ENCODE peak calls at places on chromosomes 5 and 9, in nine cellular contexts. O is IMR-90, B is stomach, C is fibroblast of lung, F is uterus, H is left lung, Z is lung, R is heart right ventricle, Q is cardiac muscle cell. D is an unnamed sample. For H3K27me3, the result is how much of the 10 kb centered on the place peaks cover.

GRCh38 chr5:34658023-34658422 is 1.9 kb downstream of the RAI14 start:
- DNase-seq in B (no peak), C (no peak), F (no peak), R (no peak), Q (peak), O (peak), Z (no peak), H (no peak), D (no peak)

GRCh38 chr9:69809304-69809863 is 11.2 kb upstream of the CFAP95 start:
- DNase-seq in C (peak), R (no peak), Q (peak), O (peak), Z (no peak), H (no peak), F (no peak), B (no peak), D (no peak)

GRCh38 chr5:143657814-143658395 is 154.1 kb upstream of the HMHB1 start:
- DNase-seq in O (no peak), C (peak), Q (no peak), Z (no peak), F (no peak), H (no peak), R (no peak), B (no peak), D (no peak)

GRCh38 chr9:128657344-128657704 is 677 bp upstream of the DYNC2I2 start:
- DNase-seq in C (no peak), F (no peak), Q (no peak), B (no peak), Z (no peak), O (no peak), H (no peak), R (no peak), D (no peak)

GRCh38 chr5:7261049-7261448 is 134.9 kb upstream of the ADCY2 start:
- DNase-seq in H (no peak), F (no peak), Z (no peak), R (no peak), B (no peak), O (no peak), C (peak), Q (peak), D (no peak)

GRCh38 chr9:5582835-5583195 is 46.1 kb upstream of the RIC1 start:
- DNase-seq in Z (no peak), H (no peak), C (peak), O (peak), Q (peak), F (no peak), B (no peak), R (no peak), D (peak)

GRCh38 chr5:147346006-147346561 is 111.3 kb downstream of the STK32A start:
- DNase-seq in F (no peak), O (no peak), B (no peak), Z (no peak), Q (no peak), R (no peak), H (no peak), C (no peak), D (no peak)

GRCh38 chr9:35267716-35268115 is 105.9 kb downstream of the UNC13B start:
- DNase-seq in Z (no peak), R (no peak), H (no peak), O (peak), Q (peak), B (no peak), C (no peak), F (no peak), D (no peak)

GRCh38 chr5:142618125-142618524 is 67.8 kb downstream of the FGF1 start:
- DNase-seq in F (no peak), C (peak), Z (no peak), B (no peak), H (no peak), R (no peak), Q (peak), O (peak), D (no peak)

GRCh38 chr9:123678038-123678877 is 251.7 kb downstream of the DENND1A start:
- DNase-seq in B (peak), C (no peak), O (peak), Q (peak), R (no peak), H (no peak), F (no peak), Z (no peak), D (no peak)

GRCh38 chr5:64509798-64510197 is 4.0 kb downstream of the RGS7BP start:
- DNase-seq in Q (no peak), Z (no peak), B (no peak), R (no peak), F (no peak), C (no peak), O (no peak), H (no peak), D (no peak)

GRCh38 chr5:65923339-65923738 is 3.0 kb upstream of the ERBIN start:
- DNase-seq in R (no peak), B (no peak), Z (no peak), F (no peak), C (no peak), H (no peak), O (no peak), Q (no peak), D (no peak)

GRCh38 chr5:76544268-76544926 is 78.8 kb downstream of the F2RL2 start:
- DNase-seq in O (peak), Q (peak), C (peak), H (no peak), Z (no peak), F (no peak), R (no peak), B (peak), D (no peak)

GRCh38 chr5:86909896-86910295 is 292.2 kb downstream of the COX7C start:
- DNase-seq in B (no peak), F (no peak), R (no peak), C (peak), Z (no peak), O (peak), H (no peak), Q (peak), D (no peak)

GRCh38 chr9:132411091-132411508 is 1.1 kb downstream of the CFAP77 start:
- DNase-seq in Z (peak), R (peak), H (no peak), B (peak), O (peak), C (peak), F (no peak), Q (peak), D (no peak)

GRCh38 chr9:27059907-27060306 is 49.1 kb upstream of the TEK start:
- DNase-seq in F (no peak), O (no peak), R (no peak), Z (no peak), B (no peak), Q (peak), H (no peak), C (no peak), D (no peak)

GRCh38 chr5:115325291-115326019 is 29.0 kb upstream of the CCDC112 start:
- DNase-seq in H (no peak), Z (no peak), Q (no peak), F (no peak), C (peak), O (no peak), R (no peak), B (no peak), D (no peak)

GRCh38 chr9:6805532-6805931 is 47.8 kb downstream of the KDM4C start:
- DNase-seq in B (peak), H (no peak), O (peak), Z (no peak), F (no peak), R (no peak), C (peak), Q (peak), D (no peak)

GRCh38 chr9:4555251-4555650 is 65.0 kb downstream of the SLC1A1 start:
- DNase-seq in Z (no peak), Q (peak), H (no peak), O (peak), F (peak), R (no peak), B (no peak), C (no peak), D (peak)

GRCh38 chr9:15299374-15299939 is 7.6 kb downstream of the TTC39B start:
- DNase-seq in F (no peak), Q (no peak), B (no peak), R (no peak), C (no peak), H (no peak), Z (no peak), O (no peak), D (no peak)

GRCh38 chr5:173325091-173325698 is 3.0 kb downstream of the STC2 start:
- DNase-seq in Z (no peak), Q (no peak), O (no peak), H (no peak), R (no peak), C (no peak), F (no peak), B (no peak), D (no peak)

GRCh38 chr5:173323799-173324114 is 4.5 kb downstream of the STC2 start:
- DNase-seq in B (no peak), H (no peak), C (no peak), F (no peak), R (no peak), O (no peak), Q (no peak), Z (no peak), D (no peak)

GRCh38 chr5:173323121-173323798 is 5.0 kb downstream of the STC2 start:
- DNase-seq in C (no peak), H (no peak), R (no peak), B (no peak), Z (no peak), Q (no peak), F (no peak), O (no peak), D (no peak)

GRCh38 chr5:173326501-173326960 is 1.7 kb downstream of the STC2 start:
- DNase-seq in Q (peak), H (no peak), F (no peak), C (peak), R (no peak), Z (no peak), O (peak), B (no peak), D (peak)

DNA sequence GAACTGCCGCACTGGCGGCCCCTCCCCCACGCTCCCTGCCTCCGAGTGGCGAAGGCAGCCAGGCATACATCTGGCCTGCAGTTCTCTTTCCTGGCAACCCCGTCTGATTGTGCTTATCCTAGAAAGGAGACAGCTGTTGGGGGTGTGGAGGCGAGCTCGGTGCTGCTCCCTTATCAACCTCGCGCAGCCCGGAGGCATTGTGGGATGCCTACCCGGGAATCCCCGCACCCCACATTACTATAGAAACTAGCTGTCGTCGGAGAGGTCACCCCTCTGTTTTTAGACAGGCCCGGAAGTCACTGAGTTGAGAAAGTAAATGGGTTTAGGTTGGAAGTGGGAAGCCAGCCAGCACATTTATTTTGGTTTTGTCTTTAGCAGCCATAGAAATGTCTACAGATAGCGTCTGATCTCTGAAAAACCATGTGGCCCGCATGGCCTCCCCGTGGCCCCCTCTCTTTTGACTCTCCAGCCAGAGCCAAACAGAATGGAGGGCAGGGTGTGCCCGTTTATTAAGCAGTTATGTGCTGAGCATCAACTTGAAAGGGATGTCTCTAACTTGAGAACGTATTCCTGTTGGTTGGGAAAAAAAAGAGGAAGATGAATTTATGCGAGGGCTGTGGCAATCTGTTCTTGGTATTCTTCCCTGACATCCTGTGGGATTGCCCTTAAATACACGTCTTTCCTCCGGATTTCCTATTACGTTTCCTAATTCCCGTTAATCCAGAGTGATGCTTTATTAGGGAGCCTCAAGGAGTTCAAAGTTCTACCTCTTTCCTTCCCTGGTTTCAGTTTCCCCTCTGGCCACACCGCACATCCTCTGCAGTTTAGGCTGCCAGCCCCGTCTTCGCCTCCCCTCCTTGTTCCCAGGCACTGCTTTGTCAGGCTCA is 3.9 kb downstream of the STC2 start:
- DNase-seq in Q (peak), B (peak), Z (peak), F (peak), R (peak), H (no peak), O (peak), C (peak), D (no peak)
- H3K4me3 ChIP-seq in Q (no peak), B (no peak), Z (no peak), F (no peak), R (no peak), H (no peak), O (peak), C (peak), D (no peak)

DNA sequence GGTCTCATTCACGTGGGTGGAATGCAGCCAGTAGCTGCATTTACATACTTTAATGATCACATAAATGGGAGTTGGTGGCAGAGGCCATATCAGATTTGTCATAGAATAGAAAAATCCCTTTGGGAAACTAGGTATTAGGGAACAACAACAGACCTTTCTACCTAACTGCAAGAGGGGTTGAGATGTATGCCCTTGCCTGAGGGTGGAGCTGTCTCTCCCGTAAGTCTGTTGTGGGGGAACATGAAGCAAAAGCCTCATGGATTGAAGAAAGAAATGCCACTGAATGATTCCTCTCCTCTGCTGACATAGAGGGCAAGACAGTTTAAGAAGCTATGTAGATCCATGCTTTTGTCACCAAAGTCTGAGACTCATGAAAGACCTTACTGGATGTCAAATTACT is 461.3 kb downstream of the SPOCK1 start:
- DNase-seq in Q (no peak), R (no peak), Z (no peak), C (no peak), B (no peak), F (no peak), O (no peak), H (no peak), D (no peak)
- TF ChIP-seq CTCF in Q (no peak), R (no peak), Z (no peak), C (no peak), B (no peak), F (no peak), O (no peak), H (no peak), D (no peak)

GRCh38 chr9:19485193-19485592 is 76.4 kb downstream of the ACER2 start:
- DNase-seq in B (no peak), O (no peak), Q (no peak), F (no peak), Z (no peak), R (no peak), H (no peak), C (no peak), D (no peak)
- H3K27me3 ChIP-seq in B (under half), O (under half), Q (under half), F (under half), Z (under half), R (under half), H (under half), C (under half), D (under half)

GRCh38 chr5:95925345-95925744 is 36.3 kb downstream of the ELL2 start:
- DNase-seq in Q (no peak), B (no peak), R (no peak), C (no peak), O (no peak), H (no peak), Z (no peak), F (no peak), D (no peak)
- H3K4me3 ChIP-seq in Q (no peak), B (no peak), R (no peak), C (no peak), O (no peak), H (no peak), Z (no peak), F (no peak), D (no peak)

D was measured in kidney epithelial cell.